ENCODE peak calls at places on chromosomes 6 and 20, in five cellular contexts. One of them, this sample, is unnamed.

GRCh38 chr6:1726341-1726763 is 116.6 kb downstream of the FOXC1 start:
- DNase-seq in psoas muscle: no peak
- DNase-seq in mammary epithelial cell: no peak
- DNase-seq in ascending aorta: no peak
- DNase-seq in CD8-positive, alpha-beta T cell: no peak
- DNase-seq in this sample: no peak

GRCh38 chr6:36786055-36786675 is 53.1 kb downstream of the CPNE5 start:
- DNase-seq in psoas muscle: no peak
- DNase-seq in mammary epithelial cell: no peak
- DNase-seq in ascending aorta: no peak
- DNase-seq in CD8-positive, alpha-beta T cell: no peak
- DNase-seq in this sample: no peak

GRCh38 chr6:57316581-57317059 is 810 bp upstream of the PRIM2 start:
- DNase-seq in psoas muscle: peak
- DNase-seq in mammary epithelial cell: peak
- DNase-seq in ascending aorta: peak
- DNase-seq in CD8-positive, alpha-beta T cell: peak
- DNase-seq in this sample: peak

GRCh38 chr20:57658447-57659130 is 38.4 kb upstream of the ZBP1 start:
- DNase-seq in psoas muscle: no peak
- DNase-seq in mammary epithelial cell: no peak
- DNase-seq in ascending aorta: no peak
- DNase-seq in CD8-positive, alpha-beta T cell: no peak
- DNase-seq in this sample: no peak

GRCh38 chr6:140051521-140052455 is 677.3 kb upstream of the CITED2 start:
- DNase-seq in psoas muscle: no peak
- DNase-seq in mammary epithelial cell: peak
- DNase-seq in ascending aorta: no peak
- DNase-seq in CD8-positive, alpha-beta T cell: no peak
- DNase-seq in this sample: peak

GRCh38 chr6:168999392-168999791 is 254.3 kb downstream of the THBS2 start:
- DNase-seq in psoas muscle: no peak
- DNase-seq in mammary epithelial cell: no peak
- DNase-seq in ascending aorta: no peak
- DNase-seq in CD8-positive, alpha-beta T cell: no peak
- DNase-seq in this sample: peak

GRCh38 chr20:49560646-49561045 is 7.3 kb downstream of the PTGIS start:
- DNase-seq in psoas muscle: no peak
- DNase-seq in mammary epithelial cell: no peak
- DNase-seq in ascending aorta: no peak
- DNase-seq in CD8-positive, alpha-beta T cell: no peak
- DNase-seq in this sample: no peak

GRCh38 chr20:54013397-54013941 is 56.9 kb downstream of the BCAS1 start:
- DNase-seq in psoas muscle: no peak
- DNase-seq in mammary epithelial cell: no peak
- DNase-seq in ascending aorta: no peak
- DNase-seq in CD8-positive, alpha-beta T cell: no peak
- DNase-seq in this sample: no peak

GRCh38 chr6:128667339-128667858 is 147.0 kb upstream of the PTPRK start:
- DNase-seq in psoas muscle: no peak
- DNase-seq in mammary epithelial cell: no peak
- DNase-seq in ascending aorta: no peak
- DNase-seq in CD8-positive, alpha-beta T cell: no peak
- DNase-seq in this sample: no peak

GRCh38 chr20:23626040-23626620 is 11.6 kb downstream of the CST3 start:
- DNase-seq in psoas muscle: no peak
- DNase-seq in mammary epithelial cell: peak
- DNase-seq in ascending aorta: no peak
- DNase-seq in CD8-positive, alpha-beta T cell: no peak
- DNase-seq in this sample: peak

GRCh38 chr6:75830959-75831885 is 82.2 kb downstream of the MYO6 start:
- DNase-seq in psoas muscle: no peak
- DNase-seq in mammary epithelial cell: peak
- DNase-seq in ascending aorta: no peak
- DNase-seq in CD8-positive, alpha-beta T cell: no peak
- DNase-seq in this sample: peak

GRCh38 chr20:13105071-13105470 is 96.3 kb downstream of the SPTLC3 start:
- DNase-seq in psoas muscle: no peak
- DNase-seq in mammary epithelial cell: peak
- DNase-seq in ascending aorta: no peak
- DNase-seq in CD8-positive, alpha-beta T cell: no peak
- DNase-seq in this sample: no peak

GRCh38 chr6:86010915-86011786 is 368.5 kb upstream of the SYNCRIP start:
- DNase-seq in psoas muscle: no peak
- DNase-seq in mammary epithelial cell: no peak
- DNase-seq in ascending aorta: no peak
- DNase-seq in CD8-positive, alpha-beta T cell: no peak
- DNase-seq in this sample: no peak

GRCh38 chr6:18598865-18599264 is 211.7 kb downstream of the RNF144B start:
- DNase-seq in psoas muscle: no peak
- DNase-seq in mammary epithelial cell: no peak
- DNase-seq in ascending aorta: no peak
- DNase-seq in CD8-positive, alpha-beta T cell: no peak
- DNase-seq in this sample: no peak

GRCh38 chr6:5051394-5051793 is 33.7 kb upstream of the PPP1R3G start:
- DNase-seq in psoas muscle: no peak
- DNase-seq in mammary epithelial cell: no peak
- DNase-seq in ascending aorta: no peak
- DNase-seq in CD8-positive, alpha-beta T cell: no peak
- DNase-seq in this sample: no peak

GRCh38 chr6:4820704-4821276 is 44.6 kb downstream of the CDYL start:
- DNase-seq in psoas muscle: no peak
- DNase-seq in mammary epithelial cell: no peak
- DNase-seq in ascending aorta: no peak
- DNase-seq in CD8-positive, alpha-beta T cell: no peak
- DNase-seq in this sample: no peak

GRCh38 chr20:59043698-59044097 is 1.1 kb upstream of the PRELID3B start:
- DNase-seq in psoas muscle: no peak
- DNase-seq in mammary epithelial cell: peak
- DNase-seq in ascending aorta: no peak
- DNase-seq in CD8-positive, alpha-beta T cell: no peak
- DNase-seq in this sample: no peak

GRCh38 chr6:35311390-35312075 is 13.9 kb downstream of the DEF6 start:
- DNase-seq in psoas muscle: no peak
- DNase-seq in mammary epithelial cell: no peak
- DNase-seq in ascending aorta: no peak
- DNase-seq in CD8-positive, alpha-beta T cell: peak
- DNase-seq in this sample: no peak

GRCh38 chr6:1029196-1029595 is 282.7 kb upstream of the FOXQ1 start:
- DNase-seq in psoas muscle: no peak
- DNase-seq in mammary epithelial cell: no peak
- DNase-seq in ascending aorta: no peak
- DNase-seq in CD8-positive, alpha-beta T cell: no peak
- DNase-seq in this sample: no peak

GRCh38 chr20:57680131-57680716 is 29.6 kb downstream of the PMEPA1 start:
- DNase-seq in psoas muscle: no peak
- DNase-seq in mammary epithelial cell: no peak
- DNase-seq in ascending aorta: no peak
- DNase-seq in CD8-positive, alpha-beta T cell: no peak
- DNase-seq in this sample: no peak

GRCh38 chr6:28981391-28981832 is 23.7 kb downstream of the ZNF311 start:
- DNase-seq in psoas muscle: peak
- DNase-seq in mammary epithelial cell: peak
- DNase-seq in ascending aorta: no peak
- DNase-seq in CD8-positive, alpha-beta T cell: peak
- DNase-seq in this sample: no peak

GRCh38 chr6:15481892-15482291 is 180.9 kb downstream of the DTNBP1 start:
- DNase-seq in psoas muscle: no peak
- DNase-seq in mammary epithelial cell: peak
- DNase-seq in ascending aorta: no peak
- DNase-seq in CD8-positive, alpha-beta T cell: no peak
- DNase-seq in this sample: no peak

GRCh38 chr6:63637865-63638445 is 2.4 kb downstream of the PHF3 start:
- DNase-seq in psoas muscle: no peak
- DNase-seq in mammary epithelial cell: no peak
- DNase-seq in ascending aorta: no peak
- DNase-seq in CD8-positive, alpha-beta T cell: no peak
- DNase-seq in this sample: no peak

GRCh38 chr6:136767583-136768307 is 24.5 kb downstream of the MAP3K5 start:
- DNase-seq in psoas muscle: no peak
- DNase-seq in mammary epithelial cell: no peak
- DNase-seq in ascending aorta: no peak
- DNase-seq in CD8-positive, alpha-beta T cell: no peak
- DNase-seq in this sample: no peak

GRCh38 chr6:304833-305370 is 12.6 kb downstream of the DUSP22 start:
- DNase-seq in psoas muscle: no peak
- DNase-seq in mammary epithelial cell: no peak
- DNase-seq in ascending aorta: no peak
- DNase-seq in CD8-positive, alpha-beta T cell: no peak
- DNase-seq in this sample: no peak

GRCh38 chr6:144248470-144249301 is 36.4 kb upstream of the UTRN start:
- DNase-seq in psoas muscle: no peak
- DNase-seq in mammary epithelial cell: no peak
- DNase-seq in ascending aorta: no peak
- DNase-seq in CD8-positive, alpha-beta T cell: no peak
- DNase-seq in this sample: no peak

GRCh38 chr20:62402456-62402855 is 4.6 kb downstream of the CABLES2 start:
- DNase-seq in psoas muscle: no peak
- DNase-seq in mammary epithelial cell: no peak
- DNase-seq in ascending aorta: no peak
- DNase-seq in CD8-positive, alpha-beta T cell: no peak
- DNase-seq in this sample: no peak

GRCh38 chr20:62400541-62400940 is 6.5 kb downstream of the CABLES2 start:
- DNase-seq in psoas muscle: no peak
- DNase-seq in mammary epithelial cell: no peak
- DNase-seq in ascending aorta: no peak
- DNase-seq in CD8-positive, alpha-beta T cell: no peak
- DNase-seq in this sample: no peak

GRCh38 chr20:62400021-62400420 is 7.1 kb downstream of the CABLES2 start:
- DNase-seq in psoas muscle: no peak
- DNase-seq in mammary epithelial cell: no peak
- DNase-seq in ascending aorta: no peak
- DNase-seq in CD8-positive, alpha-beta T cell: no peak
- DNase-seq in this sample: no peak

GRCh38 chr20:62403331-62403730 is 3.8 kb downstream of the CABLES2 start:
- DNase-seq in psoas muscle: no peak
- DNase-seq in mammary epithelial cell: no peak
- DNase-seq in ascending aorta: no peak
- DNase-seq in CD8-positive, alpha-beta T cell: no peak
- DNase-seq in this sample: no peak

DNA sequence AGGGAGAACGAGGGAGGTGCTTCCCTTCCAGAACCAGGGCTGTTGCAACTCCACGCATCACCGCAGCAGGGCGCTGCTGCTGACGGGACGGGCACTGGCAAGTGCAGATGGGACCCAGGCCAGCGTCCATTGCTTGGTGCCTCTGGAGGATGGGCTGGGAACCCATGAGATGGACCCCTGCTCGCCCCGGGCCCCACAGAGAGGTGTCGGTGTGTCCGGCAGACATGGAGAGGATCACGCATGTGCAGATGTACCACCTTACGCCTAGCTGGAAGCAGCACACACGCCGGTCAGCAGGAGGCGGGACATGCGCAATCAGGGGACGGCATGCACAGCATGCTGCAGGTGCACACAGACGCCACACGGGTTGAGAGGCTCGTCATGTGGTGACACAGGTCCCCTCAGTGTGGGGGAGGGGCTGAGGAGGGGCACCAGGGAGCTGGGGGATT is 5.7 kb downstream of the CABLES2 start:
- DNase-seq in psoas muscle: no peak
- DNase-seq in mammary epithelial cell: no peak
- DNase-seq in ascending aorta: no peak
- DNase-seq in CD8-positive, alpha-beta T cell: no peak
- DNase-seq in this sample: no peak
- TF ChIP-seq CTCF in psoas muscle: no peak
- TF ChIP-seq CTCF in mammary epithelial cell: peak
- TF ChIP-seq CTCF in ascending aorta: no peak
- TF ChIP-seq CTCF in CD8-positive, alpha-beta T cell: no peak
- TF ChIP-seq CTCF in this sample: peak

GRCh38 chr6:44003345-44004061 is 123.7 kb downstream of the MRPL14 start:
- DNase-seq in psoas muscle: no peak
- DNase-seq in mammary epithelial cell: no peak
- DNase-seq in ascending aorta: no peak
- DNase-seq in CD8-positive, alpha-beta T cell: no peak
- DNase-seq in this sample: no peak
- H3K27ac ChIP-seq in psoas muscle: peak
- H3K27ac ChIP-seq in mammary epithelial cell: no peak
- H3K27ac ChIP-seq in ascending aorta: no peak
- H3K27ac ChIP-seq in CD8-positive, alpha-beta T cell: no peak
- H3K27ac ChIP-seq in this sample: no peak

GRCh38 chr6:72704979-72705378 is 83.1 kb downstream of the KCNQ5 start:
- DNase-seq in psoas muscle: no peak
- DNase-seq in mammary epithelial cell: no peak
- DNase-seq in ascending aorta: no peak
- DNase-seq in CD8-positive, alpha-beta T cell: no peak
- DNase-seq in this sample: no peak
- TF ChIP-seq CTCF in psoas muscle: no peak
- TF ChIP-seq CTCF in mammary epithelial cell: no peak
- TF ChIP-seq CTCF in ascending aorta: no peak
- TF ChIP-seq CTCF in CD8-positive, alpha-beta T cell: no peak
- TF ChIP-seq CTCF in this sample: no peak

DNA sequence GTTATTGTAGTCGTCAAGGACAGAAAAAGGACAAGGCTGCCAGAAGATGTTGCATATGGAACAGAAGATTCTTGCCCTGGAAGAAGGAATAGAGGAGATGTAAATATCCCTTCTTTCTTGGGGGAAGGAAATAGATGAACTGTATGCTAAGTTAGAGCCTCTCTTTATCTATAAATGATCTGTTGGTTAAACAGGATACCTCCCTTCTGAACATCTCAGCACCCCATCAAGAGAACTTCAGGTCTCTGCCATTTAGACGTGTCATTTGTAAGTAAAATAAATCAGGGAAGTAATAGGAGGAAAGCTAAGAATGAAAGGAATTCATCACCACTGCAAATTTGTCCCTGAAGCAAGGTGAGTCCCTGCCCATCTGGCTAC is 42.6 kb upstream of the TNFAIP3 start:
- DNase-seq in psoas muscle: no peak
- DNase-seq in mammary epithelial cell: no peak
- DNase-seq in ascending aorta: no peak
- DNase-seq in CD8-positive, alpha-beta T cell: no peak
- DNase-seq in this sample: no peak
- H3K27ac ChIP-seq in psoas muscle: no peak
- H3K27ac ChIP-seq in mammary epithelial cell: peak
- H3K27ac ChIP-seq in ascending aorta: no peak
- H3K27ac ChIP-seq in CD8-positive, alpha-beta T cell: peak
- H3K27ac ChIP-seq in this sample: no peak

GRCh38 chr20:62949153-62949821 is 3.2 kb upstream of the SLC17A9 start:
- DNase-seq in psoas muscle: no peak
- DNase-seq in mammary epithelial cell: no peak
- DNase-seq in ascending aorta: no peak
- DNase-seq in CD8-positive, alpha-beta T cell: no peak
- DNase-seq in this sample: no peak

GRCh38 chr20:62951896-62952372 is 575 bp upstream of the SLC17A9 start:
- DNase-seq in psoas muscle: no peak
- DNase-seq in mammary epithelial cell: no peak
- DNase-seq in ascending aorta: no peak
- DNase-seq in CD8-positive, alpha-beta T cell: no peak
- DNase-seq in this sample: no peak

GRCh38 chr20:62950741-62951140 is 1.8 kb upstream of the SLC17A9 start:
- DNase-seq in psoas muscle: no peak
- DNase-seq in mammary epithelial cell: no peak
- DNase-seq in ascending aorta: no peak
- DNase-seq in CD8-positive, alpha-beta T cell: no peak
- DNase-seq in this sample: no peak

GRCh38 chr20:62951143-62951895 is 1.2 kb upstream of the SLC17A9 start:
- DNase-seq in psoas muscle: no peak
- DNase-seq in mammary epithelial cell: no peak
- DNase-seq in ascending aorta: no peak
- DNase-seq in CD8-positive, alpha-beta T cell: no peak
- DNase-seq in this sample: no peak

GRCh38 chr20:62949887-62950286 is 2.6 kb upstream of the SLC17A9 start:
- DNase-seq in psoas muscle: no peak
- DNase-seq in mammary epithelial cell: no peak
- DNase-seq in ascending aorta: no peak
- DNase-seq in CD8-positive, alpha-beta T cell: no peak
- DNase-seq in this sample: no peak
- TF ChIP-seq CTCF in psoas muscle: no peak
- TF ChIP-seq CTCF in mammary epithelial cell: no peak
- TF ChIP-seq CTCF in ascending aorta: no peak
- TF ChIP-seq CTCF in CD8-positive, alpha-beta T cell: no peak
- TF ChIP-seq CTCF in this sample: no peak